ENCODE peak calls at places on chromosomes 12 and 14, in ten cellular contexts. E, I, N, T, F, P, G, K, C and S are unnamed samples.

GRCh38 chr14:50926851-50927386 is 17.4 kb downstream of the PYGL start:
- DNase-seq in E (no peak), I (no peak), N (peak; percentile 92), T (no peak), F (no peak), P (no peak), G (no peak), K (no peak), C (no peak), S (no peak)

GRCh38 chr14:59483819-59484610 is at the start of the genes JKAMP and L3HYPDH:
- DNase-seq in E (peak; percentile 88), I (peak; percentile 96), N (peak; percentile 96), T (peak; percentile 94), F (peak; percentile 98), P (peak; percentile 90), G (peak; percentile 80), K (peak; percentile 99), C (peak; percentile 96), S (peak; percentile 75)

GRCh38 chr14:87467578-87467977 is 525.4 kb downstream of the GALC start:
- DNase-seq in E (no peak), I (no peak), N (no peak), T (no peak), F (no peak), P (no peak), G (no peak), K (no peak), C (no peak), S (no peak)

GRCh38 chr12:90515199-90516175 is 439.5 kb downstream of the CCER1 start:
- DNase-seq in E (no peak), I (no peak), N (no peak), T (peak; percentile 56), F (no peak), P (no peak), G (no peak), K (no peak), C (no peak), S (no peak)

GRCh38 chr12:15722951-15723350 is 66.2 kb downstream of the EPS8 start:
- DNase-seq in E (no peak), I (no peak), N (no peak), T (no peak), F (no peak), P (no peak), G (no peak), K (no peak), C (no peak), S (no peak)

GRCh38 chr12:101855364-101855884 is 22.0 kb upstream of the DRAM1 start:
- DNase-seq in E (no peak), I (no peak), N (peak; percentile 91), T (peak; percentile 69), F (no peak), P (no peak), G (no peak), K (no peak), C (no peak), S (no peak)

GRCh38 chr12:44377443-44378160 is 498.5 kb downstream of the NELL2 start:
- DNase-seq in E (no peak), I (no peak), N (no peak), T (no peak), F (no peak), P (no peak), G (no peak), K (no peak), C (no peak), S (no peak)

GRCh38 chr14:65658202-65658601 is 245.7 kb downstream of the FUT8 start:
- DNase-seq in E (no peak), I (no peak), N (no peak), T (peak; percentile 81), F (no peak), P (no peak), G (no peak), K (no peak), C (no peak), S (no peak)

GRCh38 chr12:57637364-57637763 is 4.4 kb upstream of the B4GALNT1 start:
- DNase-seq in E (no peak), I (no peak), N (no peak), T (no peak), F (no peak), P (no peak), G (no peak), K (no peak), C (no peak), S (no peak)

GRCh38 chr12:96177013-96177412 is 17.2 kb upstream of the ELK3 start:
- DNase-seq in E (no peak), I (no peak), N (peak; percentile 87), T (peak; percentile 82), F (no peak), P (no peak), G (no peak), K (no peak), C (no peak), S (no peak)

GRCh38 chr12:23655884-23656283 is 293.6 kb downstream of the SOX5 start:
- DNase-seq in E (no peak), I (no peak), N (no peak), T (no peak), F (no peak), P (no peak), G (no peak), K (no peak), C (no peak), S (no peak)

GRCh38 chr12:23655112-23655511 is 294.4 kb downstream of the SOX5 start:
- DNase-seq in E (no peak), I (no peak), N (no peak), T (no peak), F (no peak), P (no peak), G (no peak), K (no peak), C (no peak), S (no peak)

GRCh38 chr12:23659151-23659550 is 290.3 kb downstream of the SOX5 start:
- DNase-seq in E (no peak), I (no peak), N (no peak), T (no peak), F (no peak), P (no peak), G (no peak), K (no peak), C (no peak), S (no peak)

GRCh38 chr12:23662966-23663365 is 286.5 kb downstream of the SOX5 start:
- DNase-seq in E (no peak), I (no peak), N (no peak), T (no peak), F (no peak), P (no peak), G (no peak), K (no peak), C (no peak), S (no peak)

DNA sequence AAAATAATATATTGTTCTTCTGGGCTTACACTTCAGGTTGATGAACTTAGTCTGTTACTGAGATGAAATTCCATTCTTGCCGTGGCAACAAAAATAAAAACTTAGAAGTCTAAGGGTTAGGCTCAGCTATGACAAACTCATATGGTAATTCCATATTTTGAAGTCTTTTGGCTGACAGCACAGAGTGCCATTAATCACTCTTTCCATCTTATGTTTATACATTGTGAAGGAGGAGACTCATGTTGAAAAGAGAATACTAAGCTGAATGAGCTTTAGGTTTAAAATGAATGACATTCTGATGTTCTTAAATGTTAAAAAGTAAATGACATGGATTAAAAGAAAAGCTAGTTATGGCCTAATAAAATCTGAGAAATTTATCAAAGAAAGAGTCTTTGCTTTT is 291.9 kb downstream of the SOX5 start:
- DNase-seq in E (no peak), I (no peak), N (no peak), T (no peak), F (no peak), P (no peak), G (no peak), K (no peak), C (no peak), S (no peak)
- TF ChIP-seq POLR2A in E (no peak), I (no peak), N (no peak), T (no peak), F (no peak), P (no peak), G (no peak), K (no peak), C (no peak), S (no peak)

DNA sequence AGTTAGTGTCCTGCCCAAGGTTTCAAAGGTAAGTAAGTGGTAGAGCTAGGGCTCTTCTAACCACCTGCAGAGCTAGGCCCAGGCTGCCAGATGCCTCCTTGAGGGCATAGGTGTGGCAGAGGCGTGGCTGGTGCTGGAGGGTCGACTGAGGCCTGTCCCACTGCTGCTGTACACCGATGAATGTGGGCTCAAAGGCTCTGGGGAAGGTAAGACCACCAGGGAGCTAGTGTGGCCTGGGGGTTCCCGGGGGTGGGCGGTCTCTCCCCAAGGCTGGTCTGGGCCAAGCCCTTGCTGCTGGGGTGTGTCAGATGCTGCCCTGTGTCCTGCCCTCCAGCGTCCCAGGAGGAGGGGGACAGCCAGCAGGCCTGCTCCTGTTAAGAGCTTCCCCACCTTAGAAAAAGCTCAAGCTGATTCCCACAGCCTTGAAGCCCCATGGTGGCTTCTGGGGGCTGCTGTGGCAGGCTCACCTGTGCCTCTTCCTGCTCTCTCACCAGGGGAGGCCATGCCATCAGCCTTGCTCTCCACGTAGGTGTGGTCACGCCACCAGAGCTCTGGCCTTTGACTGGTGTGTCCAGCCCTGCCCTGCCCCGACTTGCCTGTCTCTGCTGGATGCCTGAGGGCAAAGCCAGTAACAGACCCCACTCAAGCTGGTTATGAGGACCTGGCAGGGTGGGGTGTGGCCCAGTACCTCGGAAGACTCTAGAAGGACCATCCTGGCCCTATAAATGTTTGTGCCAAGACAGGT is 36.8 kb downstream of the SH2B3 start:
- DNase-seq in E (no peak), I (no peak), N (no peak), T (no peak), F (peak; percentile 44), P (no peak), G (no peak), K (no peak), C (no peak), S (no peak)
- TF ChIP-seq POLR2A in E (peak; percentile 11), I (no peak), N (no peak), T (no peak), F (no peak), P (no peak), G (no peak), K (no peak), C (no peak), S (no peak)

GRCh38 chr14:105414456-105415371 is 4.9 kb upstream of the MTA1 start:
- DNase-seq in E (peak; percentile 86), I (peak; percentile 81), N (peak; percentile 78), T (peak; percentile 52), F (peak; percentile 73), P (no peak), G (peak; percentile 79), K (peak; percentile 92), C (peak; percentile 60), S (no peak)
- TF ChIP-seq POLR2A in E (no peak), I (no peak), N (peak; percentile 42), T (no peak), F (no peak), P (no peak), G (no peak), K (peak; percentile 41), C (no peak), S (no peak)

GRCh38 chr12:66418908-66419307 is 116.6 kb downstream of the HELB start:
- DNase-seq in E (no peak), I (no peak), N (no peak), T (no peak), F (no peak), P (no peak), G (no peak), K (no peak), C (no peak), S (no peak)

DNA sequence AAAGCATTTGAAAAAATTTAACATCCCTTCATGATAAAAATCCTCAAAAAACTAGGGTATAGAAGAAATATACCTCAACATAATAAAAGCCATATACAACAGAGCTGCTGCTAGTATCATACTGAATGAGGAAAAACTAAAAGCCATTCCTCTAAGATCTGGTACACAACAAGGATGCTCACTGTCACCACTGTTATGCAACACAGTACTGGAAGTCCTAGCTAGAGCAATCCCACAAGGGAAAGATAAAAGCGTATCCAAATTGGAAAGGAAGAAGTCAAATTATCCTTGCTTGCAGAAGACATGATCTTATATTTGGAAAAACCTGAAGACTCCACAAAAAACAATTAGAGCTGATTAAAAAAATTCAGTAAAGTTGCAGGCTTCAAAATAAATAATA is 114.9 kb downstream of the HELB start:
- DNase-seq in E (no peak), I (no peak), N (no peak), T (no peak), F (no peak), P (no peak), G (no peak), K (no peak), C (no peak), S (no peak)
- TF ChIP-seq POLR2A in E (no peak), I (no peak), N (no peak), T (no peak), F (no peak), P (no peak), G (no peak), K (no peak), C (no peak), S (no peak)